ENCODE peak calls at places on chromosome 14, in six cellular contexts. O, U, G, Q, B and F are unnamed samples.
A peak's percentile ranks its signal among the peaks of the same experiment; 100 is the strongest.

GRCh38 chr14:63438065-63438757 is 105.0 kb downstream of the PPP2R5E start:
- DNase-seq in O (peak; percentile 88), U (no peak), G (peak; percentile 97), Q (peak; percentile 87), B (peak; percentile 12), F (peak; percentile 80)

GRCh38 chr14:94119071-94119470 is 8.5 kb downstream of the IFI27 start:
- DNase-seq in O (no peak), U (no peak), G (no peak), Q (no peak), B (no peak), F (no peak)

GRCh38 chr14:50452979-50453705 is 56.5 kb upstream of the CDKL1 start:
- DNase-seq in O (peak; percentile 64), U (no peak), G (peak; percentile 77), Q (peak; percentile 90), B (no peak), F (peak; percentile 4)

GRCh38 chr14:71474291-71474690 is 457.9 kb upstream of the RGS6 start:
- DNase-seq in O (no peak), U (no peak), G (no peak), Q (no peak), B (peak; percentile 79), F (no peak)

GRCh38 chr14:50533806-50534205 is 1.4 kb upstream of the MAP4K5 start:
- DNase-seq in O (no peak), U (no peak), G (peak; percentile 48), Q (no peak), B (no peak), F (no peak)

GRCh38 chr14:79044894-79045624 is 874.9 kb downstream of the NRXN3 start:
- DNase-seq in O (peak; percentile 47), U (no peak), G (peak; percentile 17), Q (peak; percentile 64), B (peak; percentile 20), F (peak; percentile 30)

GRCh38 chr14:32507029-32507984 is 178.2 kb downstream of the AKAP6 start:
- DNase-seq in O (peak; percentile 73), U (no peak), G (peak; percentile 96), Q (peak; percentile 96), B (no peak), F (peak; percentile 9)

GRCh38 chr14:88168498-88169165 is 154.4 kb downstream of the KCNK10 start:
- DNase-seq in O (peak; percentile 71), U (peak; percentile 75), G (peak; percentile 25), Q (peak; percentile 0), B (peak; percentile 14), F (no peak)

GRCh38 chr14:76784881-76785280 is 23.6 kb downstream of the VASH1 start:
- DNase-seq in O (peak; percentile 92), U (peak; percentile 63), G (peak; percentile 57), Q (peak; percentile 70), B (peak; percentile 82), F (peak; percentile 48)

GRCh38 chr14:53493895-53494294 is 340.8 kb upstream of the DDHD1 start:
- DNase-seq in O (no peak), U (no peak), G (no peak), Q (no peak), B (no peak), F (no peak)

GRCh38 chr14:95291859-95292542 is 27.7 kb downstream of the CLMN start:
- DNase-seq in O (no peak), U (no peak), G (peak; percentile 30), Q (peak; percentile 59), B (no peak), F (peak; percentile 52)

GRCh38 chr14:91127411-91127810 is 13.5 kb downstream of the DGLUCY start:
- DNase-seq in O (no peak), U (no peak), G (no peak), Q (no peak), B (no peak), F (no peak)

GRCh38 chr14:22089940-22090339 is 416.3 kb upstream of the OR4E1 start:
- DNase-seq in O (no peak), U (no peak), G (no peak), Q (no peak), B (no peak), F (no peak)

GRCh38 chr14:53840444-53840843 is 116.2 kb downstream of the BMP4 start:
- DNase-seq in O (no peak), U (no peak), G (no peak), Q (no peak), B (no peak), F (no peak)

GRCh38 chr14:52954346-52955214 is 3.7 kb upstream of the FERMT2 start:
- DNase-seq in O (no peak), U (no peak), G (no peak), Q (peak; percentile 89), B (no peak), F (no peak)

GRCh38 chr14:54818201-54819133 is 84.2 kb downstream of the GCH1 start:
- DNase-seq in O (peak; percentile 90), U (no peak), G (peak; percentile 77), Q (peak; percentile 53), B (peak; percentile 92), F (peak; percentile 67)

GRCh38 chr14:88463318-88463717 is 77.9 kb downstream of the SPATA7 start:
- DNase-seq in O (no peak), U (no peak), G (no peak), Q (no peak), B (no peak), F (no peak)

GRCh38 chr14:72420749-72421452 is 473.0 kb downstream of the DPF3 start:
- DNase-seq in O (peak; percentile 80), U (peak; percentile 67), G (peak; percentile 49), Q (peak; percentile 66), B (peak; percentile 29), F (peak; percentile 48)

GRCh38 chr14:94376108-94376975 is 12.1 kb downstream of the SERPINA1 start:
- DNase-seq in O (no peak), U (no peak), G (no peak), Q (no peak), B (no peak), F (no peak)

GRCh38 chr14:41607119-41607785 is 576 bp downstream of the LRFN5 start:
- DNase-seq in O (no peak), U (no peak), G (peak; percentile 3), Q (peak; percentile 61), B (peak; percentile 88), F (no peak)

GRCh38 chr14:77186911-77187648 is 5.5 kb downstream of the TMEM63C start:
- DNase-seq in O (peak; percentile 13), U (no peak), G (peak; percentile 21), Q (no peak), B (peak; percentile 84), F (peak; percentile 56)